ENCODE peak calls at places on chromosomes 12 and 14, in four cellular contexts. O, M, V and E are unnamed samples.

GRCh38 chr12:110279976-110280783 is 867 bp upstream of the ATP2A2 start:
- DNase-seq in O (peak; percentile 67), M (peak; percentile 33), V (peak; percentile 27), E (peak; percentile 87)

GRCh38 chr12:107402041-107403022 is 283.3 kb upstream of the PWP1 start:
- DNase-seq in O (peak; percentile 75), M (peak; percentile 62), V (peak; percentile 83), E (peak; percentile 97)

GRCh38 chr14:76968621-76969063 is 59.9 kb downstream of the IRF2BPL start:
- DNase-seq in O (no peak), M (no peak), V (no peak), E (peak; percentile 86)

GRCh38 chr12:76634074-76634570 is 74.6 kb upstream of the OSBPL8 start:
- DNase-seq in O (no peak), M (no peak), V (peak; percentile 73), E (no peak)

GRCh38 chr12:78671295-78671694 is 193.3 kb upstream of the SYT1 start:
- DNase-seq in O (peak; percentile 37), M (peak; percentile 96), V (no peak), E (no peak)

GRCh38 chr14:60277605-60278190 is 28.7 kb downstream of the PPM1A start:
- DNase-seq in O (no peak), M (no peak), V (no peak), E (no peak)

GRCh38 chr12:108691154-108691994 is 39.9 kb downstream of the CORO1C start:
- DNase-seq in O (peak; percentile 100), M (peak; percentile 99), V (peak; percentile 93), E (peak; percentile 98)

GRCh38 chr14:29926228-29926627 is 1.4 kb downstream of the PRKD1 start:
- DNase-seq in O (no peak), M (no peak), V (peak; percentile 28), E (peak; percentile 64)

GRCh38 chr12:3204143-3204542 is 127.0 kb downstream of the TSPAN9 start:
- DNase-seq in O (no peak), M (no peak), V (no peak), E (peak; percentile 68)

GRCh38 chr14:89283327-89284060 is 133.5 kb downstream of the FOXN3 start:
- DNase-seq in O (no peak), M (no peak), V (no peak), E (no peak)

GRCh38 chr12:52878507-52879393 is 26.1 kb downstream of the KRT8 start:
- DNase-seq in O (no peak), M (no peak), V (no peak), E (no peak)

GRCh38 chr12:52879394-52880351 is 25.2 kb downstream of the KRT8 start:
- DNase-seq in O (peak; percentile 79), M (peak; percentile 86), V (peak; percentile 96), E (peak; percentile 97)

GRCh38 chr12:52890417-52890816 is 14.5 kb downstream of the KRT8 start:
- DNase-seq in O (no peak), M (no peak), V (no peak), E (peak; percentile 50)

GRCh38 chr12:52884526-52885293 is 20.2 kb downstream of the KRT8 start:
- DNase-seq in O (no peak), M (peak; percentile 36), V (peak; percentile 83), E (peak; percentile 98)
- H3K9ac ChIP-seq in O (no peak overlapping the region), M (no peak overlapping the region), V (no peak overlapping the region), E (peak overlapping the region; percentile 79)

GRCh38 chr12:52175411-52176350 is 16.1 kb downstream of the KRT80 start:
- DNase-seq in O (peak; percentile 78), M (no peak), V (peak; percentile 28), E (peak; percentile 78)

GRCh38 chr12:52178984-52179383 is 12.8 kb downstream of the KRT80 start:
- DNase-seq in O (no peak), M (no peak), V (no peak), E (no peak)

GRCh38 chr12:52180971-52181628 is 10.7 kb downstream of the KRT80 start:
- DNase-seq in O (no peak), M (peak; percentile 42), V (no peak), E (no peak)

GRCh38 chr12:52179396-52179973 is 12.3 kb downstream of the KRT80 start:
- DNase-seq in O (no peak), M (no peak), V (no peak), E (no peak)

DNA sequence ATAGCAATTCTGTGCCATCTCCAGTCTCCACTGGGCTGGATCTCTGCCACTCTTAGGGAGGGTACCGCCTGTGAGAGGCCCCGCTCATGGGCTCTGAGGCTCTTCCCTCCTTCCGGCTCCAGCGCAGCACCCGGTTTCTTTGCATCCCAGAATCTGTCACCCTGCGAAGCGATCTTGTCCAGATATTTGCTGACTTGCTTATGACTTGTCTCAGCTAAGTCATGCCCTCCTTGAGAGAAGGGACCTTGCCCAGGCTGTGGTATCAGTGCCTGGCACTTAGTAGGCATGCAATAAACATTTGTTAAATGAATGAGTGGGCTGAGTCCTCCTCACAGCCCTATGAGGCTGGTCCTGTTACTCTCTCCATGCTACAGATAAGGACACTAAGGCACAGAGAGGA is 13.4 kb downstream of the KRT80 start:
- DNase-seq in O (no peak), M (no peak), V (no peak), E (no peak)
- H3K4me1 ChIP-seq in O (peaks cover 22% of the 10 kb centered on the region), M (peaks cover 38% of the 10 kb centered on the region), V (peaks cover 32% of the 10 kb centered on the region), E (peaks cover 3% of the 10 kb centered on the region)

GRCh38 chr12:92158711-92159534 is 13.3 kb upstream of the BTG1 start:
- DNase-seq in O (no peak), M (no peak), V (no peak), E (no peak)
- H3K9ac ChIP-seq in O (no peak overlapping the region), M (no peak overlapping the region), V (no peak overlapping the region), E (no peak overlapping the region)

GRCh38 chr12:54419088-54419887 is at the start of gene ITGA5:
- DNase-seq in O (peak; percentile 76), M (peak; percentile 69), V (peak; percentile 77), E (peak; percentile 90)

GRCh38 chr12:54418441-54419087 is 502 bp downstream of the ITGA5 start:
- DNase-seq in O (no peak), M (no peak), V (no peak), E (no peak)

GRCh38 chr12:54421175-54421872 is 2.3 kb upstream of the ITGA5 start:
- DNase-seq in O (no peak), M (peak; percentile 36), V (no peak), E (no peak)

GRCh38 chr12:54421873-54422250 is 2.8 kb upstream of the ITGA5 start:
- DNase-seq in O (no peak), M (no peak), V (no peak), E (peak; percentile 45)

GRCh38 chr12:54420766-54421144 is 1.7 kb upstream of the ITGA5 start:
- DNase-seq in O (no peak), M (no peak), V (no peak), E (peak; percentile 76)
- H3K4me1 ChIP-seq in O (peaks cover 52% of the 10 kb centered on the region), M (peaks cover 23% of the 10 kb centered on the region), V (peaks cover 34% of the 10 kb centered on the region), E (peaks cover 8% of the 10 kb centered on the region)

DNA sequence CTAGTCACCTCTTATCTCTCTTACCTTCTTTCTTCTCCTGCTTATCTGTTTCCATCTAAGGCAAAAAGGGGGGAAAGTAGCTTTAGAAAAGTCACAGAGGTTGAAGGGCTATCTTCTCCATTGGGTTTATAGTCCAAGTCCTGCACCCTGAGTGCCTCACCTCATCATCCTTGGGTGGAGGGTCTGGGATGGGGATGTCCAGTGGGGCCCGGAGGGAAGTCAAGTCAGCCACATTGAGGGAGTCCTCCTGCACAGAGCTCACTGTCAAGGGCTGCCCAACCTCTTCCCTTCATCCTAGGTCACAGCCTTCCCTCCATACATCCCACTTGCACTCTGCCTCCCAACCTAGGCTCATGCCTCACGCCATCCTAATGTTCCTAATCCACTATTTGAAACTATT is 1.2 kb downstream of the PSME2 start:
- DNase-seq in O (no peak), M (no peak), V (no peak), E (no peak)
- H3K9ac ChIP-seq in O (no peak overlapping the region), M (peak overlapping the region; percentile 76), V (no peak overlapping the region), E (no peak overlapping the region)

GRCh38 chr12:24539646-24540045 is 409.3 kb downstream of the BCAT1 start:
- DNase-seq in O (no peak), M (peak; percentile 66), V (no peak), E (no peak)

GRCh38 chr12:24533953-24534352 is 414.9 kb downstream of the BCAT1 start:
- DNase-seq in O (no peak), M (no peak), V (no peak), E (no peak)

GRCh38 chr12:24535334-24536019 is 413.4 kb downstream of the BCAT1 start:
- DNase-seq in O (no peak), M (no peak), V (no peak), E (no peak)

GRCh38 chr12:24534632-24535031 is 414.3 kb downstream of the BCAT1 start:
- DNase-seq in O (no peak), M (no peak), V (peak; percentile 22), E (peak; percentile 57)

GRCh38 chr12:24537241-24537860 is 411.6 kb downstream of the BCAT1 start:
- DNase-seq in O (no peak), M (no peak), V (no peak), E (no peak)
- H3K4me1 ChIP-seq in O (no peaks in the 10 kb centered on the region), M (peaks cover 18% of the 10 kb centered on the region), V (peaks cover 22% of the 10 kb centered on the region), E (peaks cover 11% of the 10 kb centered on the region)

GRCh38 chr14:63486729-63487128 is 56.4 kb downstream of the PPP2R5E start:
- DNase-seq in O (no peak), M (no peak), V (no peak), E (no peak)

GRCh38 chr14:63496837-63497400 is 46.3 kb downstream of the PPP2R5E start:
- DNase-seq in O (no peak), M (no peak), V (no peak), E (no peak)

GRCh38 chr14:63487724-63488123 is 55.5 kb downstream of the PPP2R5E start:
- DNase-seq in O (no peak), M (no peak), V (no peak), E (no peak)

GRCh38 chr14:63493246-63493645 is 49.9 kb downstream of the PPP2R5E start:
- DNase-seq in O (peak; percentile 27), M (peak; percentile 33), V (peak; percentile 64), E (peak; percentile 67)

DNA sequence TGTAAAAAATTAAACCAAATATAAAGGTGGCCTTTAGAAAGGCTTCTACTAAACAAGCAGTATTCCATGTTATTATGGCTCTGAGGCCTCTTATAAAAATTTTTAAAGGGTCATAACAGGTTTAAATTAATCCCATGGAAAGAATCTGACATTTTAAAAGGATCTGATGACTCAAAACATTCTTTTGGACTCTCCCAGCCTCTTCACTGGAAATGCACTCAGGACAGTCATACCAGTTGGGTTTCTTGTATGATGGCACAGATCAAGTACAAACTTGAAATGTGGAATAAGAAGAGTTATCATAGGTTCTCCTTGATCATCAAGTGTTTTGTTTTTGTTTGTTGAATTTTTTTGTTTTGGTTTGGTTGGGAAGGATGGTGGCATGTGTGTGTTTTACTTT is 50.8 kb downstream of the PPP2R5E start:
- DNase-seq in O (peak; percentile 88), M (peak; percentile 80), V (no peak), E (no peak)
- H3K9ac ChIP-seq in O (peak overlapping the region; percentile 54), M (no peak overlapping the region), V (no peak overlapping the region), E (no peak overlapping the region)

DNA sequence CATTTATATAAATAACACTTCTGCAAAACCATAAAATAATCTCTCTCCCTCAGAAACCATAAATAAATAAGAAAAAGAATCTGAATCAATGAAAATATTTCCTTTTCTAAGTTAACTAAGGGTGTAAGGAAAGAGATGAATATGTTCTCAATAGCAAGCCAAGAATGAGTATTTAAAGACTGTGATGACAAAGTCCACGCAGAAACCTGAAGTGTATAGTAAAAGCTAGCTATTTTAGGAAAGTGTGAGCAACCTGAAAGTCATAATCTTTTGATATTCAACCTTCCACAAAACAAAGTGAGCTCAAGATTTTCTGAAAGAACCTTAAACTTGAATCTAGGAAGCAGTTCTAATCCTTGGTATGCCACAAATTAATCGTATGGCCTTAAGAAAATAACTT is 15.9 kb downstream of the EIF2S3B start:
- DNase-seq in O (no peak), M (no peak), V (no peak), E (no peak)
- H3K4me1 ChIP-seq in O (no peaks in the 10 kb centered on the region), M (no peaks in the 10 kb centered on the region), V (no peaks in the 10 kb centered on the region), E (no peaks in the 10 kb centered on the region)